ENCODE peak calls at places on chromosomes 13 and 19, in nine cellular contexts. S, E, W, H, Y, C, P, B and K are unnamed samples.

GRCh38 chr13:110342474-110342873 is 35.4 kb downstream of the COL4A2 start:
- DNase-seq in E (no peak), W (no peak), S (no peak), B (no peak), H (no peak), Y (no peak), C (no peak), P (no peak), K (no peak)

GRCh38 chr19:14370169-14370998 is 10.9 kb upstream of the ADGRE5 start:
- DNase-seq in Y (no peak), H (no peak), E (peak), P (no peak), C (no peak), W (no peak), S (no peak), B (peak), K (no peak)

GRCh38 chr13:40776681-40777165 is 5.7 kb upstream of the MRPS31 start:
- DNase-seq in H (no peak), B (peak), Y (no peak), S (peak), W (no peak), C (no peak), E (peak), P (no peak), K (no peak)

GRCh38 chr19:16571689-16572331 is 405 bp downstream of the SLC35E1 start:
- DNase-seq in W (no peak), H (no peak), B (peak), C (no peak), Y (peak), P (peak), S (peak), E (peak), K (no peak)

GRCh38 chr19:54207908-54208783 is 7.5 kb downstream of the RPS9 start:
- DNase-seq in Y (peak), B (peak), W (no peak), S (peak), H (no peak), C (no peak), P (peak), E (peak), K (no peak)

GRCh38 chr19:29834991-29835390 is 23.2 kb downstream of the CCNE1 start:
- DNase-seq in S (no peak), E (no peak), H (no peak), P (no peak), C (no peak), B (no peak), Y (no peak), W (no peak), K (no peak)

GRCh38 chr13:28306325-28306724 is 168.0 kb downstream of the PAN3 start:
- DNase-seq in B (no peak), H (no peak), E (no peak), W (no peak), P (no peak), C (no peak), Y (no peak), S (no peak), K (no peak)

GRCh38 chr13:112032186-112032835 is 34.6 kb upstream of the SOX1 start:
- DNase-seq in E (no peak), P (no peak), C (no peak), B (no peak), Y (no peak), S (no peak), W (no peak), H (peak), K (no peak)

GRCh38 chr13:110327036-110327790 is 20.1 kb downstream of the COL4A2 start:
- DNase-seq in P (no peak), H (no peak), W (no peak), S (peak), E (no peak), C (peak), Y (no peak), B (no peak), K (peak)

GRCh38 chr13:90713436-90714133 is 633.9 kb upstream of the MIR17HG start:
- DNase-seq in E (no peak), Y (no peak), C (no peak), H (no peak), B (no peak), W (no peak), P (no peak), S (no peak), K (no peak)

GRCh38 chr13:31221057-31221456 is 21.3 kb downstream of the B3GLCT start:
- DNase-seq in C (no peak), W (no peak), H (no peak), S (no peak), P (peak), B (no peak), E (no peak), Y (no peak), K (no peak)

GRCh38 chr19:33150852-33151518 is 19.1 kb downstream of the WDR88 start:
- DNase-seq in S (no peak), H (no peak), Y (no peak), B (no peak), E (no peak), P (no peak), W (no peak), C (no peak), K (no peak)

GRCh38 chr13:23695711-23696512 is 125.7 kb downstream of the TNFRSF19 start:
- DNase-seq in E (peak), S (no peak), W (no peak), Y (no peak), H (no peak), B (peak), P (no peak), C (no peak), K (peak)

GRCh38 chr19:55667006-55667381 is 8.0 kb upstream of the EPN1 start:
- DNase-seq in P (no peak), B (no peak), E (no peak), W (no peak), C (no peak), S (no peak), H (no peak), Y (no peak), K (no peak)

GRCh38 chr13:48500652-48501197 is 32.2 kb downstream of the RCBTB2 start:
- DNase-seq in P (no peak), W (no peak), Y (no peak), B (no peak), E (no peak), C (no peak), S (peak), H (peak), K (no peak)

GRCh38 chr13:99717959-99718674 is 216.8 kb downstream of the TM9SF2 start:
- DNase-seq in W (no peak), E (no peak), P (no peak), Y (no peak), H (no peak), S (no peak), B (no peak), C (no peak), K (no peak)

GRCh38 chr19:10238172-10238783 is 7.1 kb upstream of the S1PR2 start:
- DNase-seq in P (peak), Y (no peak), C (no peak), H (peak), S (peak), E (no peak), B (peak), W (no peak), K (no peak)

GRCh38 chr19:39843919-39844793 is 2.0 kb downstream of the FBL start:
- DNase-seq in E (no peak), H (no peak), B (peak), P (no peak), Y (no peak), C (peak), S (peak), W (no peak), K (no peak)

GRCh38 chr19:39497850-39498261 is 891 bp upstream of the DLL3 start:
- DNase-seq in P (no peak), E (no peak), H (no peak), S (peak), C (peak), Y (peak), W (peak), B (peak), K (peak)

GRCh38 chr19:51786651-51787494 is 8.1 kb upstream of the FPR3 start:
- DNase-seq in W (no peak), Y (no peak), H (no peak), B (no peak), C (no peak), S (no peak), E (no peak), P (no peak), K (no peak)

GRCh38 chr13:110379905-110380341 is 72.8 kb downstream of the COL4A2 start:
- DNase-seq in Y (peak), C (peak), B (no peak), S (peak), W (no peak), H (no peak), P (no peak), E (no peak), K (peak)

GRCh38 chr19:49554701-49555181 is 25.6 kb downstream of the NOSIP start:
- DNase-seq in H (no peak), Y (no peak), S (no peak), W (no peak), E (peak), B (peak), C (no peak), P (peak), K (no peak)

GRCh38 chr19:44517146-44517545 is 12.3 kb downstream of the CEACAM20 start:
- DNase-seq in E (no peak), P (no peak), W (no peak), S (no peak), Y (no peak), C (no peak), H (no peak), B (no peak), K (no peak)

GRCh38 chr19:44515031-44515430 is 14.4 kb downstream of the CEACAM20 start:
- DNase-seq in Y (no peak), P (no peak), E (no peak), S (no peak), C (no peak), H (no peak), W (no peak), B (no peak), K (no peak)

GRCh38 chr19:44509478-44509877 is 9.2 kb upstream of the ZNF180 start:
- DNase-seq in Y (no peak), H (no peak), C (no peak), S (no peak), B (no peak), E (no peak), W (no peak), P (no peak), K (no peak)

GRCh38 chr19:44515907-44516306 is 13.6 kb downstream of the CEACAM20 start:
- DNase-seq in C (no peak), Y (no peak), W (no peak), H (no peak), B (no peak), P (no peak), E (no peak), S (no peak), K (no peak)

DNA sequence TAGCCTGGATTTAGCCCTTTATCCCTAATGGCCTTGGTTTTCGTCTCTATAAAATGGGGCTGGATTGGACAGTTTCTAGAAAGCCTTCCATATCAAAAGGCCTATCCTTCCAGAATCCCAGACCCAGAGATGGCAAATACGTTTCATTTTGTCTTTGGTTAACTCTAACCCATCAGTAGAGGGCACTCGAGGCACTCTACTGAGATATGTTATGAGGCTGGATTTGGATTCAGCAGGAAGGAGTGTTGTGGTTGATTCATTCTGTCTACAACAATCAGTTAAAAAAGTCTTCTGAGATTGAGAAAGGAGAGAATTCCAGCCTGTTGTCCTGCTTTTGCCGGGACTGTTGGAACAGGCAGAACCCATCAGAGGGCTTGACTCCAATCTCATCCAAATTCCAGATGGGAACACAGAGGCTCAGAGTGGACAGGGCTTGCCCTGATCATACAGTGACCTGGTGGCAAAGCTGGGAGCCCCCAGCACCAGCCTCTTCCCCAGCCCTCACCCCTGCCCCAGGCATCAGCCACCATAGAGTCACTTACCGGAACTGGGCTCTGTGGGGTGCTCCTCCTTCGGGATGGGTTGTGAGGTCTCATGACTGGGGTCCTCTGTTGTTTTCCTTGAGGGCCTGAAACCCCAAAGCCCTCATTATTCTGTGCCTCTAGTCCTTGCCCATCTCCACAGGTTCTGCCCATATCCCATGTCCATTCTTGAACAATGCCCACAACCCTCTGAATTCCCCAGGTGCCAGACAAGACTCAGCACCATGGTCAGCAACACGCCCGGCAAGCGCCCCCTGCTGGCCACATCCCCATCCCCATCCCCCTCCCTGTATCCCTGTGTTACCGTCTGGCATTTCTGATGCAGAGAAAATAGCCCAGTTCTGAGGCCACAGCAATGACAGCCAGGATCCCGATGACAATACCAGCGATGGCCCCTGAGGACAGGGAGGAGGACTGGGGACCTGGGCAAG is 12.3 kb upstream of the ZNF180 start:
- DNase-seq in Y (peak), C (peak), H (peak), P (no peak), S (peak), B (peak), W (peak), E (no peak), K (peak)
- TF ChIP-seq CTCF in Y (peak), C (peak), H (no peak), P (peak), S (peak), B (peak), W (peak), E (no peak), K (peak)

GRCh38 chr13:46666727-46667456 is 113.9 kb downstream of the LRCH1 start:
- DNase-seq in C (peak), Y (peak), H (no peak), S (no peak), E (no peak), P (no peak), W (no peak), B (no peak), K (peak)
- TF ChIP-seq CTCF in C (peak), Y (peak), H (no peak), S (no peak), E (no peak), P (no peak), W (peak), B (no peak), K (peak)

GRCh38 chr13:77329133-77330008 is 2.5 kb upstream of the MYCBP2 start:
- DNase-seq in P (peak), C (peak), B (peak), W (peak), E (peak), Y (peak), H (peak), S (peak), K (peak)
- TF ChIP-seq CTCF in P (no peak), C (no peak), B (no peak), W (no peak), E (peak), Y (no peak), H (no peak), S (no peak), K (no peak)

DNA sequence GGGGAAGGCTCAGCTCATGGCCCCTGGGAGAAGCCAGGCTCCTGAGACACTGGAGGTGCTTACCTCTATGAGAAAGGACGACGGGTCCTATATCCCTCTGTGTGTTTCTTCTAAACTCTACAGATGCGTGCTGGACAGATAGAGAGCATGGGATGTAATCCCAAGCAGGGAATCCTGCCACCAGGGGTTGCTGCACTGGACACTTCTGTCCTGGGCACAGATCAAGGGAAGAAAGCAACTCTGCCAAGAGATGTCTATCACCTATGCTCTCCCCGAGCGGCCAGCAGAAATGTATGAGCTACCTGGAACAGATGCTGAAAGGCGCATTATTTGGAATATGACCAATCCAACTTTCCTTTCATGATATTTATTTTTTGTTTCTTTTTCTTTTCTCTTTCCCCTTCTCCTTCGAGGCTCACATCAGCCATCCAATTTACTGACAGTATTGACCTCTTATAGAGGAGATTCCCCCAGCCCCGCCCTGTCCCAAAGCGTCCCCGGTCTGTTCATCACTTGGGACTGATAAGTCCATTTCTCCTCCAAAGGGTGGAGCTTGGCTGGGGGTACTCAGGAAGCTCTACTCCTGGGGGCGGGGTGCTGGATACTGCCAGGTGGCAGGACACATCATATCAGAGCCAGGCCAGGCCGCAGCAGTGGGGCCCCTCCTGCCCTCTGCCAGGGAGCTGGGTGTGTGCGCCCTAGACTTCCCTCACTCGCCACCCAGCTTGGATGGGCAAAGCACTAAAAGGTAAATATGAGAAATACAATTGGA is 34.2 kb downstream of the TSHZ3 start:
- DNase-seq in E (no peak), H (no peak), Y (no peak), B (no peak), W (no peak), P (no peak), C (peak), S (no peak), K (no peak)
- TF ChIP-seq CTCF in E (no peak), H (no peak), Y (no peak), B (no peak), W (peak), P (no peak), C (peak), S (peak), K (peak)

GRCh38 chr13:82480415-82480814 is 1401.9 kb downstream of the SLITRK1 start:
- DNase-seq in S (no peak), Y (no peak), E (no peak), B (no peak), P (no peak), H (no peak), C (peak), W (no peak), K (no peak)
- TF ChIP-seq CTCF in S (no peak), Y (no peak), E (no peak), B (no peak), P (no peak), H (peak), C (peak), W (peak), K (peak)

GRCh38 chr13:42478531-42479156 is 95.3 kb upstream of the TNFSF11 start:
- DNase-seq in W (no peak), C (peak), Y (no peak), H (no peak), B (no peak), S (no peak), P (no peak), E (no peak), K (no peak)
- TF ChIP-seq CTCF in W (peak), C (peak), Y (peak), H (no peak), B (peak), S (peak), P (no peak), E (no peak), K (peak)